ENCODE peak calls at places on chromosomes 11 and 22, in ten cellular contexts. W, M, A, G, O, D, Z, V, C and Q are unnamed samples.

GRCh38 chr11:110303414-110303826 is 7.0 kb upstream of the RDX start:
- DNase-seq in W (no peak), M (no peak), A (no peak), G (no peak), O (no peak), D (no peak), Z (no peak), V (no peak), C (no peak), Q (no peak)

GRCh38 chr11:133922078-133922870 is 34.5 kb downstream of the IGSF9B start:
- DNase-seq in W (no peak), M (no peak), A (no peak), G (no peak), O (no peak), D (no peak), Z (no peak), V (no peak), C (no peak), Q (no peak)

GRCh38 chr22:50696251-50696798 is 23.7 kb downstream of the SHANK3 start:
- DNase-seq in W (no peak), M (no peak), A (no peak), G (no peak), O (no peak), D (no peak), Z (no peak), V (no peak), C (no peak), Q (peak; percentile 5)

GRCh38 chr11:73972620-73973449 is 9.8 kb downstream of the UCP2 start:
- DNase-seq in W (no peak), M (no peak), A (no peak), G (no peak), O (no peak), D (no peak), Z (no peak), V (no peak), C (no peak), Q (no peak)

GRCh38 chr11:27807594-27807993 is 107.3 kb upstream of the BDNF start:
- DNase-seq in W (peak; percentile 78), M (peak; percentile 17), A (no peak), G (no peak), O (no peak), D (peak; percentile 17), Z (no peak), V (no peak), C (no peak), Q (no peak)

GRCh38 chr11:36436084-36436483 is 74.0 kb downstream of the TRAF6 start:
- DNase-seq in W (no peak), M (no peak), A (no peak), G (no peak), O (no peak), D (no peak), Z (no peak), V (no peak), C (no peak), Q (no peak)

GRCh38 chr22:47046411-47047065 is 284.1 kb downstream of the TBC1D22A start:
- DNase-seq in W (no peak), M (no peak), A (no peak), G (no peak), O (no peak), D (no peak), Z (no peak), V (no peak), C (no peak), Q (peak; percentile 10)

GRCh38 chr11:2211113-2211971 is 39.7 kb upstream of the TH start:
- DNase-seq in W (no peak), M (no peak), A (no peak), G (no peak), O (no peak), D (no peak), Z (no peak), V (peak; percentile 34), C (no peak), Q (peak; percentile 13)

GRCh38 chr11:126498281-126498680 is 142.8 kb downstream of the ST3GAL4 start:
- DNase-seq in W (no peak), M (no peak), A (no peak), G (no peak), O (no peak), D (no peak), Z (no peak), V (no peak), C (no peak), Q (no peak)

GRCh38 chr11:10293423-10294288 is at the start of gene SBF2:
- DNase-seq in W (peak; percentile 93), M (peak; percentile 91), A (peak; percentile 81), G (peak; percentile 79), O (peak; percentile 65), D (peak; percentile 87), Z (peak; percentile 75), V (peak; percentile 93), C (peak; percentile 58), Q (peak; percentile 89)